ENCODE peak calls at places on chromosome 19, in five cellular contexts. F is mucosa of descending colon, T is A549, S is adrenal gland, N is dorsolateral prefrontal cortex. D is an unnamed sample.

GRCh38 chr19:4977299-4978174 is 8.6 kb downstream of the KDM4B start:
- DNase-seq in F (no peak), T (no peak), S (peak), N (no peak), D (peak)

GRCh38 chr19:38650911-38651584 is 3.6 kb downstream of the ACTN4 start:
- DNase-seq in F (peak), T (peak), S (no peak), N (no peak), D (no peak)

GRCh38 chr19:55703790-55704215 is 28.8 kb downstream of the EPN1 start:
- DNase-seq in F (peak), T (peak), S (no peak), N (no peak), D (no peak)

GRCh38 chr19:57537953-57538547 is 10.9 kb downstream of the ZNF549 start:
- DNase-seq in F (no peak), T (no peak), S (no peak), N (no peak), D (no peak)

GRCh38 chr19:47618771-47619170 is 9.8 kb downstream of the BICRA start:
- DNase-seq in F (no peak), T (no peak), S (peak), N (no peak), D (no peak)

GRCh38 chr19:36084231-36085009 is 26.5 kb upstream of the OVOL3 start:
- DNase-seq in F (no peak), T (no peak), S (no peak), N (no peak), D (no peak)

GRCh38 chr19:46776927-46777911 is 11.2 kb downstream of the SLC1A5 start:
- DNase-seq in F (no peak), T (peak), S (no peak), N (no peak), D (no peak)

GRCh38 chr19:35901854-35902661 is at the start of gene HCST:
- DNase-seq in F (peak), T (no peak), S (no peak), N (no peak), D (no peak)

GRCh38 chr19:21321996-21322395 is 7.2 kb downstream of the ZNF708 start:
- DNase-seq in F (no peak), T (no peak), S (no peak), N (no peak), D (no peak)

GRCh38 chr19:43966079-43966694 is 15.2 kb downstream of the ZNF221 start:
- DNase-seq in F (no peak), T (no peak), S (no peak), N (no peak), D (no peak)

GRCh38 chr19:40803857-40804782 is 5.1 kb downstream of the EGLN2 start:
- DNase-seq in F (peak), T (no peak), S (no peak), N (no peak), D (no peak)

GRCh38 chr19:38062959-38063786 is 156.2 kb downstream of the SIPA1L3 start:
- DNase-seq in F (no peak), T (no peak), S (no peak), N (no peak), D (peak)

GRCh38 chr19:32647361-32647760 is 27.6 kb downstream of the ANKRD27 start:
- DNase-seq in F (no peak), T (no peak), S (no peak), N (no peak), D (no peak)

GRCh38 chr19:19547674-19548345 is 9.7 kb downstream of the CILP2 start:
- DNase-seq in F (no peak), T (no peak), S (no peak), N (no peak), D (no peak)

GRCh38 chr19:47447470-47448359 is 24.0 kb downstream of the SLC8A2 start:
- DNase-seq in F (peak), T (peak), S (peak), N (no peak), D (no peak)

GRCh38 chr19:3323704-3324103 is 42.7 kb upstream of the NFIC start:
- DNase-seq in F (no peak), T (no peak), S (no peak), N (no peak), D (no peak)

GRCh38 chr19:3323026-3323425 is 43.4 kb upstream of the NFIC start:
- DNase-seq in F (no peak), T (no peak), S (no peak), N (no peak), D (no peak)

GRCh38 chr19:3321696-3322095 is 44.7 kb upstream of the NFIC start:
- DNase-seq in F (no peak), T (no peak), S (no peak), N (no peak), D (no peak)

GRCh38 chr19:3320853-3321252 is 45.5 kb upstream of the NFIC start:
- DNase-seq in F (no peak), T (no peak), S (no peak), N (no peak), D (no peak)

GRCh38 chr19:3322199-3322978 is 44.0 kb upstream of the NFIC start:
- DNase-seq in F (no peak), T (no peak), S (no peak), N (no peak), D (no peak)
- TF ChIP-seq CTCF in F (no peak), T (no peak), S (no peak), N (no peak), D (no peak)

DNA sequence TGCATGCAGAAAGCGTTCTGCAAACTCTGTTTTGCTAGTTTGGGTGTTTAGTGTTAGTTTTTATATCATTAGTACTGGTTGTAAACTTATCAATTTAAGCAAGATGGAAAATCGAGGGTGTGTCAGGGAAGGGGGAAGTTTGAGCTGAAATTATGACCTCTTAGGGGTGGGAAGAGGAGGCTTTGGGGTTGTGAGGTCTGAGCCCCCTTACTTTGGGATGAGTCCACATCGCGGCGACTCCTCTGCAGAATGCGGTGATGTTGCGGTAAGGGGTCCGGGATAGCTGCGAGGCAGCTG is 745 bp upstream of the NDUFS7 start:
- DNase-seq in F (no peak), T (no peak), S (no peak), N (no peak), D (no peak)
- H3K4me3 ChIP-seq in F (peak), T (no peak), S (no peak), N (peak), D (no peak)

GRCh38 chr19:10093295-10094186 is 7.4 kb downstream of the SHFL start:
- DNase-seq in F (no peak), T (no peak), S (peak), N (no peak), D (no peak)
- TF ChIP-seq CTCF in F (no peak), T (no peak), S (no peak), N (no peak), D (no peak)

GRCh38 chr19:48641850-48642249 is 4.1 kb downstream of the CA11 start:
- DNase-seq in F (no peak), T (no peak), S (no peak), N (no peak), D (no peak)

GRCh38 chr19:48637449-48637947 is 319 bp upstream of the DBP start:
- DNase-seq in F (peak), T (peak), S (peak), N (peak), D (peak)

GRCh38 chr19:48638831-48639381 is 1.7 kb upstream of the DBP start:
- DNase-seq in F (peak), T (no peak), S (peak), N (no peak), D (no peak)

GRCh38 chr19:48637948-48638830 is 1.0 kb upstream of the DBP start:
- DNase-seq in F (peak), T (peak), S (peak), N (peak), D (peak)

DNA sequence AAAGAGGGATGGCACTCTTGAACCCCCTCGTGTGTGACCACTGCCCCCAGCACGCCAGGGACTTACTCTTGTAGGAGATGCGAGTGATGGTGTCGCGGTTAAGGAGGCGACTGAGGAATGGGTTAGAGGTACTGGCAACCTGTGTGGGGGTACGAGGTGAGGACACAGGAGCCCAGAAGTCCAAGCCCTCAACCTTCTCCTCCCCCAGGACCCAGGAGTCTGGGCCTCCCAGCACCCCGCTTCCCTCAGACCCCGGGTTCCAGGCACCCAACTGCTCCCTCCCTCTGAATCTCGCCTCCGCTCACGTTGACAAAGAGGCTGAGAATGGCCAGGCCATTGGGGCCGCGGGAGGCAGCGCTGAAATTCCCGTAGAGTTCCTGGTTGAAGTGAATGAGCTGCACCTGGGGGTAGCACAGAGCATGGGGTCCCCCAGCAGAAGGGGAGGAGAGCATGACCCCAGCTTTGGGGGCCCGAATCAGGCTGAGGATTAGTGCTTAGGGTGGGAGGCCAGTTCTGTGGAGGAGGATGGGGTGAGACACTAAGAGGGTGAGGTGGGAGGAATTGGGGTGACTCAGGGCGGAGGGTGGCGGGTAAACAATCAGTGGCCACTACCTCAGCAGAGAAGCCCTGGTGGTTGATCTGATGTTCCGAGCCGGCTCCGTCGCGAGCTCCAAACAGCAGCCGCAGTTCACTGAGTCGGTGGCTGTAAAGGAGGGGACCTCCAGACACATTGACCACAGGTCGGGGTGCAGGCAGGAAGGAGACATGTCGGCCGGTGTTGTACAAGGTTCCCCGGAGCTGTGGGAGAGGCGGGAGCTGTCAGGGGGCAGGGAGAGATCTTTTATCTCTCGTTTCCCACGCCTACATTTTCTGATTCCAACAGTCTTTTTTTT is 2.5 kb upstream of the DBP start:
- DNase-seq in F (no peak), T (no peak), S (peak), N (no peak), D (no peak)
- H3K4me3 ChIP-seq in F (no peak), T (no peak), S (no peak), N (no peak), D (no peak)

GRCh38 chr19:54188224-54188871 is 1.0 kb downstream of the MBOAT7 start:
- DNase-seq in F (peak), T (peak), S (peak), N (no peak), D (no peak)

GRCh38 chr19:54189020-54189667 is at the start of gene MBOAT7:
- DNase-seq in F (no peak), T (no peak), S (no peak), N (no peak), D (no peak)

GRCh38 chr19:54190503-54190941 is 586 bp upstream of the TSEN34 start:
- DNase-seq in F (peak), T (peak), S (peak), N (peak), D (peak)

GRCh38 chr19:54190942-54191670 is at the start of gene TSEN34:
- DNase-seq in F (no peak), T (no peak), S (peak), N (peak), D (no peak)

DNA sequence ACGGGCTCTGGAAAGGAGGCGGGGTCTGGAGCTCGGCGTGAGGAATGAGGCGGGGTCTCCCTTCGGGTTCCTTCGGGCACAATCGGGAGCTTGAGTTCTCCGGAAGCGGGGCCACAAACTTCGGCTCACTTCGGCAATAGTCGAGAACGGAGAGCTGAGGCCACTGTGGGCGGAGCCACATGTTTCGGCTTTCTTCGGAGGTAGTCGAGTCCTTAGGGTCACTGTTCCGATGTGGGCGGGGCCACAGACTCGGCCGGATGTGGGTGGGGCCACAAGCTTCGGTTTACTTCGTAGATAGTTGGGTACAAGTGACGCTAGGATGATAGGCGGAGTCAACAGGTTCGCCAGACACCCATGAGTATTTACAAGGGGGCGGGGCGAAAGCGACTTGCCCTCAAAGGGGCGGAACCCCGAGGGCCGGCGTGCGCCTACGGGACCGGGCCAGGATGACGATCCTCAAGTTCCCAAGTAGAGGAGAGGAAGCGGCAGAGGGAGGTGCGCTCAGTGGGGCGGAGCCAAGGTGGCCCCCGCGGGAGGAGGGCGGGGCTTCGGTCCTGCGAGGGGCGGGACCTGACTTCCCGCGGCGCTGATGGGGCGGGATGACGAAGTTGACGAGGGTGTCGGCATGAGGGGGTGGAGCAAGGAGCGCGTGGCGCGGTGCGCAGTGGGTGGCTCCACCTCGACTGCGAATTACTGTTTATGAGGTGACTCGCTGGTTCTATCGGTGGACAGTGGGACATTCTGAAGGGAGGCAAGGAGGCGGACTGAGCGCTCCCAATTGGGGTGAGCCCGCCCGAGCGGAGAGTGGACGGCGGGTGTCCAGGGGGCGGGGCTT is 505 bp upstream of the MBOAT7 start:
- DNase-seq in F (peak), T (peak), S (peak), N (peak), D (peak)
- TF ChIP-seq CTCF in F (no peak), T (no peak), S (no peak), N (no peak), D (no peak)

GRCh38 chr19:51460164-51460992 is 2.1 kb upstream of the SIGLEC8 start:
- DNase-seq in F (no peak), T (peak), S (no peak), N (no peak), D (no peak)
- H3K4me3 ChIP-seq in F (no peak), T (peak), S (no peak), N (no peak), D (no peak)

DNA sequence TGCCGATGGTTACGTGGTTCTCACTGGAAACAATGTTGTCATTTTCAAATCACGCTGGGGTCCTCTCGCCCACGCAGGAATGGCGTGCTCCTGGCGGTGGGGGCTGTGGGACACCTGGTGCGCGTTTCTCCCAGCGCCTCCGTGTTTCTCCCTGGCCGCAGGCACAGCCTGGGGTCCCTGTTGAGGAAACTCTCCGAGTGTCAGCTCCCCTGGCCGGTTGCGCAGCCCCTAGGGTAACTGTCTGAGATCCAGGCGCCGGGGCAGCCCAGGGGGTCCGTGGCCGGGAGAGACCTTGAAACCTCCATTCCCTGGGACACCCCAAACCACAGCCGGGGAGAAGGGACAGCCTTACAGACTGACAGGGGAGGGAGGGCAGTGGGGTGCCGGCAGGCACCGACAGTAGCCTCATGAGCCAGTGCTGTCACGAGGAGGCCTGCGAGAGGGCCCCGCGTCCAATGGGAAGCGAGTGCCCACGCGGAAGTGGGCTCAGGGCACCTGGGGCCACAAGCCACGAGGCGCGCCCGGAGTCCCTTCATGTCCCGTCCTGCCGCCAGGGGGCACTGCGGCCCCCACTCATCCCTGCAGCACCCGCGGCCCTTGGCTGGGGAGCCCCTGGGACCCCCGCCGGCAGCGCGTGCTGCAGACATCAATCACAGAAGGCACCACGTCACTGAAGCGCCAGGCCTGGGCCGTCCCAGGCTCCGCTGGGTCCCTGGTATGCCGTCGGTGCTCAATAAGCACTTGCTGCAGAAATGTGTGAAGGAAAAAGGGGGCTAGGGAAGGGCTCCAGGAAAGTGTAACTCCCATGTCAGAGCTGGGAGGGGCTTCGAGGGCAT is 9.5 kb downstream of the ADAMTSL5 start:
- DNase-seq in F (no peak), T (peak), S (no peak), N (no peak), D (no peak)
- TF ChIP-seq CTCF in F (peak), T (peak), S (peak), N (peak), D (peak)

DNA sequence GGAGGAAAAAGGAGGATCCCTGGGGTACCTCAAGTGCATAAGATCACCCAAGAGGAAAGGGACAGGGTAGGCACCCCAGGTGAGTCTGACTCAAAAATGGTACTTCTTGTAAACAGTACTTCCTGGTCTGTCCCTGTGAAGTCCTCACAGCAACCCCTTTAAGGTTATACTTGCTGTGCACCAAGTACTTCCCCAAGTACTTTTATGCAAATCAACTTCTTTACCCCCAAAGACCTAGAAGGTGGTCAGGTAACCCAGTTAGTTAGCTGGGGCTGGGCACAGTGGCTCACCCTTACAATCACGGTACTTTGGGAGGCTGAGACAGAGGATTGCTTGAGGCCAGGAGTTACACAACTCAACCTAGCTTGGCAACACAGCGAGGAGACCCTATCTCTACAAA is 2.5 kb downstream of the CALR start:
- DNase-seq in F (no peak), T (no peak), S (no peak), N (no peak), D (no peak)
- H3K4me3 ChIP-seq in F (no peak), T (no peak), S (no peak), N (no peak), D (peak)

GRCh38 chr19:53659292-53659691 is 27.5 kb downstream of the DPRX start:
- DNase-seq in F (no peak), T (peak), S (no peak), N (no peak), D (no peak)
- TF ChIP-seq CTCF in F (no peak), T (no peak), S (no peak), N (peak), D (no peak)

DNA sequence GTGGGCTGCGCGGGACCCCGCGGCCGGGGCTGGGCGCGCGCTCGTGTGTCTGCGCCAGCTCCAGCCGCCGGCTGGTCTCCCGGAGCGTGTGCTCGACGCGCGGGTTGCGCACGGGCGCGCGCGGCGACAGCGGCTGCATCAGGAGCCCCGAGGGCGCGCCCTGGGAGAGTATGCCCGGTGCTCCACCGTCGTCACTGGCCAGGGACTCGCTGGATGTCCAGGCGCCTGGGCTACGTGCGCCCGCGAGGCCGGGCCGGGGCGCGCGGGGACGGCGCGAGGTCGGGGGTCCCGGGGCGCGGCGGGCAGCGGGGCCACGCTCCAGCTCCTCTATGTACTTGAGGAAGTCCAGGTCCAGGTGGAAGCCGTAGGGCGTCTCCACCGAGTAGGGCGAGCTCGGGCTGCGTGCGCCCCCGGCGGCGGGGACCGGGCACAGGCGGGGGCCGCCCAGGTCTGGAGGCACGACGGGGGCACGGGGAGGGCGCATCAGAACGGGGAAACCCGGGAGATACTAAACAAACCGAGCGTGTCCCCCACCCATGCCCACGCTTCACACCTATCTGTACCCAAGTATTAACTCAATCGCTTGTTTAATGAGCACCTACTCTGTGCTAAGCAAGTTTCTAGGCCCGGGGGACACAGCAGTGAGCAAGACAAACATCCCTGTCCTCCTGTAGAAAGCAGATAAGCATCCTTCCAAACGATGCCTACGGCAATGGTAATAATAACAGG is 7.6 kb downstream of the KANK3 start:
- DNase-seq in F (peak), T (peak), S (no peak), N (no peak), D (no peak)
- H3K4me3 ChIP-seq in F (no peak), T (peak), S (no peak), N (peak), D (no peak)